ENCODE peak calls at places on chromosome 20, in ten cellular contexts. One of them, this sample, is unnamed.

GRCh38 chr20:13839421-13840092 is 54.7 kb downstream of the NDUFAF5 start:
- DNase-seq in A549: no peak
- DNase-seq in adrenal gland: no peak
- DNase-seq in ovary: no peak
- DNase-seq in H54: no peak
- DNase-seq in uterus: no peak
- DNase-seq in HepG2: no peak
- DNase-seq in heart left ventricle: no peak
- DNase-seq in prostate gland: no peak
- DNase-seq in stomach: no peak
- DNase-seq in this sample: no peak

GRCh38 chr20:2559641-2560040 is 23.3 kb downstream of the TMC2 start:
- DNase-seq in HepG2: no peak
- DNase-seq in adrenal gland: peak
- DNase-seq in A549: no peak
- DNase-seq in heart left ventricle: no peak
- DNase-seq in prostate gland: no peak
- DNase-seq in H54: no peak
- DNase-seq in stomach: no peak
- DNase-seq in uterus: no peak
- DNase-seq in ovary: no peak
- DNase-seq in this sample: no peak

GRCh38 chr20:58342104-58342945 is 32.8 kb downstream of the RAB22A start:
- DNase-seq in adrenal gland: no peak
- DNase-seq in H54: peak
- DNase-seq in uterus: no peak
- DNase-seq in HepG2: no peak
- DNase-seq in prostate gland: no peak
- DNase-seq in A549: peak
- DNase-seq in heart left ventricle: no peak
- DNase-seq in stomach: no peak
- DNase-seq in ovary: no peak
- DNase-seq in this sample: no peak

GRCh38 chr20:53402233-53403005 is 191.2 kb downstream of the ZNF217 start:
- DNase-seq in heart left ventricle: no peak
- DNase-seq in stomach: no peak
- DNase-seq in H54: no peak
- DNase-seq in ovary: no peak
- DNase-seq in HepG2: no peak
- DNase-seq in A549: no peak
- DNase-seq in uterus: no peak
- DNase-seq in adrenal gland: no peak
- DNase-seq in prostate gland: no peak
- DNase-seq in this sample: no peak

GRCh38 chr20:17678886-17679285 is 3.2 kb downstream of the RRBP1 start:
- DNase-seq in H54: no peak
- DNase-seq in adrenal gland: peak
- DNase-seq in HepG2: no peak
- DNase-seq in uterus: no peak
- DNase-seq in stomach: no peak
- DNase-seq in ovary: no peak
- DNase-seq in heart left ventricle: no peak
- DNase-seq in A549: no peak
- DNase-seq in prostate gland: no peak
- DNase-seq in this sample: no peak

GRCh38 chr20:5843054-5843731 is 93.0 kb downstream of the SHLD1 start:
- DNase-seq in prostate gland: peak
- DNase-seq in heart left ventricle: no peak
- DNase-seq in uterus: no peak
- DNase-seq in stomach: no peak
- DNase-seq in adrenal gland: no peak
- DNase-seq in HepG2: no peak
- DNase-seq in H54: no peak
- DNase-seq in ovary: no peak
- DNase-seq in A549: no peak
- DNase-seq in this sample: no peak

GRCh38 chr20:18628330-18628941 is 40.6 kb downstream of the DTD1 start:
- DNase-seq in stomach: peak
- DNase-seq in ovary: peak
- DNase-seq in HepG2: peak
- DNase-seq in adrenal gland: no peak
- DNase-seq in H54: no peak
- DNase-seq in heart left ventricle: no peak
- DNase-seq in uterus: no peak
- DNase-seq in A549: peak
- DNase-seq in prostate gland: no peak
- DNase-seq in this sample: peak

GRCh38 chr20:50085481-50086365 is 27.2 kb downstream of the UBE2V1 start:
- DNase-seq in A549: peak
- DNase-seq in prostate gland: peak
- DNase-seq in HepG2: peak
- DNase-seq in stomach: no peak
- DNase-seq in H54: no peak
- DNase-seq in ovary: peak
- DNase-seq in adrenal gland: no peak
- DNase-seq in heart left ventricle: peak
- DNase-seq in uterus: peak
- DNase-seq in this sample: peak

GRCh38 chr20:35283441-35284266 is 918 bp downstream of the EIF6 start:
- DNase-seq in HepG2: no peak
- DNase-seq in A549: no peak
- DNase-seq in uterus: no peak
- DNase-seq in H54: no peak
- DNase-seq in adrenal gland: no peak
- DNase-seq in ovary: no peak
- DNase-seq in prostate gland: no peak
- DNase-seq in stomach: no peak
- DNase-seq in heart left ventricle: no peak
- DNase-seq in this sample: no peak

GRCh38 chr20:55067158-55067825 is 591.9 kb downstream of the DOK5 start:
- DNase-seq in prostate gland: no peak
- DNase-seq in heart left ventricle: no peak
- DNase-seq in adrenal gland: no peak
- DNase-seq in uterus: no peak
- DNase-seq in A549: no peak
- DNase-seq in H54: peak
- DNase-seq in ovary: no peak
- DNase-seq in HepG2: no peak
- DNase-seq in stomach: no peak
- DNase-seq in this sample: no peak

GRCh38 chr20:346640-347316 is at the start of gene NRSN2:
- DNase-seq in H54: peak
- DNase-seq in uterus: peak
- DNase-seq in adrenal gland: peak
- DNase-seq in ovary: peak
- DNase-seq in stomach: peak
- DNase-seq in prostate gland: peak
- DNase-seq in A549: peak
- DNase-seq in heart left ventricle: peak
- DNase-seq in HepG2: peak
- DNase-seq in this sample: peak

GRCh38 chr20:347317-347639 is 367 bp downstream of the NRSN2 start:
- DNase-seq in ovary: no peak
- DNase-seq in adrenal gland: no peak
- DNase-seq in A549: no peak
- DNase-seq in prostate gland: no peak
- DNase-seq in HepG2: no peak
- DNase-seq in uterus: no peak
- DNase-seq in stomach: no peak
- DNase-seq in H54: no peak
- DNase-seq in heart left ventricle: no peak
- DNase-seq in this sample: no peak

GRCh38 chr20:346033-346639 is 775 bp upstream of the NRSN2 start:
- DNase-seq in HepG2: no peak
- DNase-seq in prostate gland: no peak
- DNase-seq in A549: no peak
- DNase-seq in heart left ventricle: no peak
- DNase-seq in ovary: no peak
- DNase-seq in stomach: no peak
- DNase-seq in uterus: no peak
- DNase-seq in H54: no peak
- DNase-seq in adrenal gland: no peak
- DNase-seq in this sample: no peak

GRCh38 chr20:348972-349841 is 2.3 kb downstream of the NRSN2 start:
- DNase-seq in H54: no peak
- DNase-seq in uterus: no peak
- DNase-seq in HepG2: no peak
- DNase-seq in heart left ventricle: no peak
- DNase-seq in adrenal gland: no peak
- DNase-seq in prostate gland: no peak
- DNase-seq in ovary: no peak
- DNase-seq in stomach: peak
- DNase-seq in A549: no peak
- DNase-seq in this sample: no peak

DNA sequence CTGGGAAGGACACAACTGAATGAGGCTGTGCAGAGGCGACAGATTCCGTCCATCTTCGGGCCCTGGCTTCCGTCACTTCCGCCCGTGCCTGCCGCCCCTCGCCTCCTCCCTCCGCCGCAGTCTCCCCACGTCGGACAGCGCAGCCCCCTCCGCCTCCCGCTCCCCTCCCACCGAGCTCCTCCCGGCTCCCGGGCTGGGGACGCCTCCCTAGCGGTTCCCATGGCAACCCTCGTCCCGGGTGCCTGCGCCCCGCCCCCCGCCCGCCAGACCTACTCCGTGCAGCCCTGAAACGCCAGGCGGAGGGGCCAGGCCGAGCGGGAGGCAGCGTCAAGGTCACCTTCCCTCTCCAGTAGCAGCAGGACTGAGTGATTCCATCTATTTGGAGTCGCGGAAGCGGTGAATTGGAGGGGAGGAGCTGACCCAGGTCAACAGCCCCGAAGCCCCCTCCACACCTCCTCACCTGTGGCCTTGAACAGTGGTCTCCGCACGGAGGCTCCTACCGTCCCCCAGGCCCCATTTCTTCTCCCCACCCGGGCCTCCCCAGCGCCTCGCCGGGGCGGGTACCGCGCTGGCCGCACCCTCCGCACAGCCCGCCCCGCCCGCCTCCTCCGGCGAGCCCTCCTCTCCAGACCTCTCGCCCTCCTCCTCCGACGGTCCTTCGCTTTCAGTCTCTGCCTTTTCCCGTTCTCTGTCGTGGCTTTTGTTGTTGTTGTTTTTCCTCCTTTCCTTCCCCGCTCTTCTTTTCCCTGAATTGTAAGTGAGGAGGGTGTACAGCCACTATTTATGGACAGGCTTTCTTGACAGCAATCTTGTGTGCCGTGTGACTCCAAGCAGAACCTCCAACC is 951 bp downstream of the NRSN2 start:
- DNase-seq in ovary: peak
- DNase-seq in heart left ventricle: peak
- DNase-seq in uterus: peak
- DNase-seq in stomach: peak
- DNase-seq in H54: peak
- DNase-seq in prostate gland: peak
- DNase-seq in adrenal gland: peak
- DNase-seq in A549: peak
- DNase-seq in HepG2: peak
- DNase-seq in this sample: peak
- TF ChIP-seq POLR2A in ovary: peak
- TF ChIP-seq POLR2A in heart left ventricle: peak
- TF ChIP-seq POLR2A in uterus: peak
- TF ChIP-seq POLR2A in stomach: peak
- TF ChIP-seq POLR2A in H54: peak
- TF ChIP-seq POLR2A in prostate gland: peak
- TF ChIP-seq POLR2A in adrenal gland: peak
- TF ChIP-seq POLR2A in A549: peak
- TF ChIP-seq POLR2A in HepG2: peak
- TF ChIP-seq POLR2A in this sample: no peak

GRCh38 chr20:51639206-51639832 is 96.8 kb upstream of the NFATC2 start:
- DNase-seq in A549: peak
- DNase-seq in heart left ventricle: peak
- DNase-seq in prostate gland: peak
- DNase-seq in uterus: peak
- DNase-seq in adrenal gland: peak
- DNase-seq in H54: peak
- DNase-seq in stomach: peak
- DNase-seq in HepG2: peak
- DNase-seq in ovary: peak
- DNase-seq in this sample: peak
- TF ChIP-seq POLR2A in A549: no peak
- TF ChIP-seq POLR2A in heart left ventricle: no peak
- TF ChIP-seq POLR2A in prostate gland: no peak
- TF ChIP-seq POLR2A in uterus: no peak
- TF ChIP-seq POLR2A in adrenal gland: no peak
- TF ChIP-seq POLR2A in H54: no peak
- TF ChIP-seq POLR2A in stomach: no peak
- TF ChIP-seq POLR2A in HepG2: no peak
- TF ChIP-seq POLR2A in ovary: no peak
- TF ChIP-seq POLR2A in this sample: no peak

GRCh38 chr20:41336711-41337492 is 3.7 kb upstream of the LPIN3 start:
- DNase-seq in uterus: no peak
- DNase-seq in A549: no peak
- DNase-seq in adrenal gland: no peak
- DNase-seq in ovary: no peak
- DNase-seq in HepG2: no peak
- DNase-seq in H54: no peak
- DNase-seq in stomach: no peak
- DNase-seq in prostate gland: no peak
- DNase-seq in heart left ventricle: no peak
- DNase-seq in this sample: no peak

GRCh38 chr20:41334452-41335421 is 5.9 kb upstream of the LPIN3 start:
- DNase-seq in prostate gland: no peak
- DNase-seq in HepG2: no peak
- DNase-seq in uterus: no peak
- DNase-seq in A549: no peak
- DNase-seq in ovary: no peak
- DNase-seq in adrenal gland: no peak
- DNase-seq in H54: no peak
- DNase-seq in stomach: no peak
- DNase-seq in heart left ventricle: no peak
- DNase-seq in this sample: no peak

GRCh38 chr20:41331731-41332130 is 8.9 kb upstream of the LPIN3 start:
- DNase-seq in uterus: no peak
- DNase-seq in ovary: no peak
- DNase-seq in prostate gland: no peak
- DNase-seq in stomach: no peak
- DNase-seq in A549: no peak
- DNase-seq in H54: no peak
- DNase-seq in HepG2: no peak
- DNase-seq in adrenal gland: no peak
- DNase-seq in heart left ventricle: no peak
- DNase-seq in this sample: peak

GRCh38 chr20:41335591-41335990 is 5.0 kb upstream of the LPIN3 start:
- DNase-seq in A549: no peak
- DNase-seq in prostate gland: no peak
- DNase-seq in stomach: no peak
- DNase-seq in H54: no peak
- DNase-seq in heart left ventricle: no peak
- DNase-seq in HepG2: no peak
- DNase-seq in uterus: no peak
- DNase-seq in adrenal gland: no peak
- DNase-seq in ovary: no peak
- DNase-seq in this sample: no peak

GRCh38 chr20:41334036-41334435 is 6.6 kb upstream of the LPIN3 start:
- DNase-seq in stomach: no peak
- DNase-seq in adrenal gland: no peak
- DNase-seq in HepG2: no peak
- DNase-seq in ovary: no peak
- DNase-seq in H54: no peak
- DNase-seq in prostate gland: no peak
- DNase-seq in uterus: no peak
- DNase-seq in heart left ventricle: no peak
- DNase-seq in A549: no peak
- DNase-seq in this sample: no peak
- TF ChIP-seq POLR2A in stomach: no peak
- TF ChIP-seq POLR2A in adrenal gland: no peak
- TF ChIP-seq POLR2A in HepG2: no peak
- TF ChIP-seq POLR2A in ovary: no peak
- TF ChIP-seq POLR2A in H54: no peak
- TF ChIP-seq POLR2A in prostate gland: no peak
- TF ChIP-seq POLR2A in uterus: no peak
- TF ChIP-seq POLR2A in heart left ventricle: no peak
- TF ChIP-seq POLR2A in A549: no peak
- TF ChIP-seq POLR2A in this sample: no peak

GRCh38 chr20:63574156-63574828 is at the start of gene HELZ2:
- DNase-seq in prostate gland: peak
- DNase-seq in HepG2: peak
- DNase-seq in ovary: peak
- DNase-seq in H54: peak
- DNase-seq in A549: no peak
- DNase-seq in stomach: peak
- DNase-seq in uterus: peak
- DNase-seq in heart left ventricle: peak
- DNase-seq in adrenal gland: peak
- DNase-seq in this sample: peak
- TF ChIP-seq POLR2A in prostate gland: peak
- TF ChIP-seq POLR2A in HepG2: peak
- TF ChIP-seq POLR2A in ovary: no peak
- TF ChIP-seq POLR2A in H54: peak
- TF ChIP-seq POLR2A in A549: peak
- TF ChIP-seq POLR2A in stomach: no peak
- TF ChIP-seq POLR2A in uterus: no peak
- TF ChIP-seq POLR2A in heart left ventricle: no peak
- TF ChIP-seq POLR2A in adrenal gland: no peak
- TF ChIP-seq POLR2A in this sample: peak

This sample was measured in thyroid gland.